ENCODE peak calls at places on chromosomes 13 and 19, in eight cellular contexts. V is ascending aorta; X is CD4-positive, CD25-positive, alpha-beta regulatory T cell; P is CD4-positive, alpha-beta memory T cell; B is gastrocnemius medialis; Y is hepatocyte; R is DND-41; U is cardiac muscle cell. G is an unnamed sample.

GRCh38 chr13:98083507-98083906 is 59.4 kb upstream of the FARP1 start:
- DNase-seq in B (no peak), X (no peak), Y (peak; percentile 11), R (no peak), V (no peak), P (no peak), U (no peak), G (no peak)

GRCh38 chr19:45200614-45201013 is 22.0 kb downstream of the BLOC1S3 start:
- DNase-seq in Y (no peak), X (no peak), B (no peak), V (no peak), U (peak; percentile 49), R (no peak), P (no peak), G (no peak)

GRCh38 chr13:75841905-75842304 is 205.8 kb downstream of the LMO7 start:
- DNase-seq in U (no peak), X (no peak), R (peak; percentile 55), P (no peak), Y (no peak), B (no peak), V (no peak), G (no peak)

GRCh38 chr19:43941209-43941608 is 6.1 kb upstream of the ZNF45 start:
- DNase-seq in R (no peak), P (no peak), X (no peak), V (no peak), B (no peak), Y (no peak), U (no peak), G (no peak)

GRCh38 chr19:4495471-4495870 is 22.8 kb downstream of the PLIN4 start:
- DNase-seq in B (no peak), X (no peak), U (no peak), V (no peak), Y (no peak), P (no peak), R (no peak), G (no peak)

GRCh38 chr13:46655727-46656180 is 102.8 kb downstream of the LRCH1 start:
- DNase-seq in B (no peak), P (no peak), U (peak; percentile 25), V (no peak), X (no peak), Y (no peak), R (no peak), G (no peak)

GRCh38 chr19:20999731-21000352 is 20.6 kb upstream of the ZNF430 start:
- DNase-seq in R (peak; percentile 97), P (peak; percentile 85), V (peak; percentile 88), U (peak; percentile 92), B (peak; percentile 69), Y (peak; percentile 93), X (peak; percentile 75), G (peak; percentile 79)

GRCh38 chr19:7833225-7834156 is 3.5 kb downstream of the EVI5L start:
- DNase-seq in R (no peak), B (no peak), U (no peak), P (no peak), V (no peak), Y (no peak), X (no peak), G (no peak)

GRCh38 chr19:15173746-15174404 is 26.9 kb downstream of the NOTCH3 start:
- DNase-seq in V (no peak), P (no peak), X (no peak), R (no peak), B (no peak), U (no peak), Y (no peak), G (no peak)

GRCh38 chr13:44576396-44577235 is 486 bp upstream of the TSC22D1 start:
- DNase-seq in B (no peak), X (peak; percentile 19), V (no peak), Y (peak; percentile 57), R (peak; percentile 42), P (peak; percentile 33), U (peak; percentile 52), G (peak; percentile 24)

GRCh38 chr19:48977061-48977460 is 12.0 kb downstream of the FTL start:
- DNase-seq in B (no peak), U (no peak), X (no peak), Y (no peak), P (no peak), V (no peak), R (no peak), G (no peak)

GRCh38 chr19:16441661-16442071 is 30.1 kb downstream of the EPS15L1 start:
- DNase-seq in P (peak; percentile 17), B (no peak), U (peak; percentile 65), R (no peak), X (no peak), Y (peak; percentile 48), V (no peak), G (no peak)

GRCh38 chr13:52794589-52794988 is 53.9 kb downstream of the PCDH8 start:
- DNase-seq in X (no peak), R (no peak), P (no peak), Y (no peak), V (no peak), B (no peak), U (no peak), G (no peak)

GRCh38 chr19:2552859-2553258 is 76.9 kb downstream of the GADD45B start:
- DNase-seq in Y (no peak), U (no peak), X (peak; percentile 35), V (no peak), P (peak; percentile 78), B (no peak), R (peak; percentile 80), G (peak; percentile 69)

GRCh38 chr13:44259045-44260042 is 114.3 kb upstream of the SERP2 start:
- DNase-seq in V (peak; percentile 84), Y (peak; percentile 19), B (peak; percentile 33), X (peak; percentile 40), R (peak; percentile 64), U (no peak), P (peak; percentile 38), G (peak; percentile 42)

DNA sequence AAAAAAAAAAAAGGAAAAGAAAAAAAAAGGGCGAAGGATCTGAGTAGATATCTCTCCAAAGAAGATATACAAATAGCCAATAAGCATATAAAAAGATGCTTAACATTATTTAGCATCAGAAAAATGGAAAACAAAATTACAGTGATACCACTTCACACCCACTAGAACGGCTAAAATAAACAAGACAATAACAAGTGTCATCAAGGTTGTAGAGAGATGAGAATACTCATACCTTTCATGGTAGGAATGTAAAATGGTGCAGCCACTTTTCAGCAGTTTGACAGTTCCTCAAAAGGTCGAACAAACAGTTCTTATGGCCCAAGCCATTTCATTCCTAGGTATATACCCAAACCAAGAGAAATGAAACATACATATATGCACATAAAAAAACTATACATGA is 33.5 kb downstream of the FOXO1 start:
- DNase-seq in X (no peak), Y (no peak), V (no peak), B (no peak), U (no peak), R (no peak), P (no peak), G (no peak)
- H3K4me1 ChIP-seq in X (peaks cover 90% of the 10 kb centered on the region), Y (peaks cover 6% of the 10 kb centered on the region), V (peaks cover 17% of the 10 kb centered on the region), B (peaks cover 72% of the 10 kb centered on the region), U (peaks cover 6% of the 10 kb centered on the region), R (no peaks in the 10 kb centered on the region), P (peaks cover 89% of the 10 kb centered on the region), G (peaks cover 68% of the 10 kb centered on the region)

DNA sequence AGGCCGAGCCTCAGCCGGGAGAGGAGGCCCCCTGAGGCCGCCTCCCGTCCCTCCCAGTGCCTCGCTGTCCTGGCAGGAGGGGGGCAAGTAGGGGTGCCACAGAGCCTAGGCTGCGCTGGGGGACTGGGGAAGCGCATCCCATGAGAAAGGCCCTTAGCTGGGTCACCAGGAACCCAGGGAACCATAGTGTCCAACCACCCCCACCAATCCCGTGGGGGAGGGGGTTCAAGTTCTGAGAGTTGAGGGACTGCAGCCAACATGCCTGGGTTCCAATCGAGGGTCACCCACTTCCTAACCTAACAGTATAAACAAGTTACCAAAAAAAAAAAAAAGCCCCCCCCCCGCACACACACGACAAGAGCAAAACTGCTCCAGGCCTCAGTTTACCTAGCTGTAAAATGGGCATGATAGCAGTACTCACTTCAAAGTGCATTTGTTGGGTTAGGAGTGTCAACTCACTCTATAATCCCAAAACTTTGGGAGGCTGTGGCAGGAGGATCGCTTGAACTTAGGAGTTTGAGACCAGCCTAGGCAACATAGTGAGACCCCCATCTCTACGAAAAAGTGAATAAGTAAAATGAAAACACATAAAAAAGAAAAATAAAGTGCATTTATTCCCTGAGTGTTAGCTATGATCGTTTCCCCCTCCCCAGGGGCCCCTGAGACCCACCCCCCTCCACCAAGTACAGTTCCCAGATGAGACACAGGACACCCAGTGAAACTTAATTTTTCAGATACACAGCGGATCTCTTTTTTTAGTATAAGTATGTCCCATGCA is 28.8 kb upstream of the NANOS3 start:
- DNase-seq in Y (no peak), P (no peak), V (no peak), U (no peak), X (no peak), R (no peak), B (no peak), G (no peak)
- H3K4me1 ChIP-seq in Y (peaks cover 68% of the 10 kb centered on the region), P (peaks cover 67% of the 10 kb centered on the region), V (peaks cover 71% of the 10 kb centered on the region), U (peaks cover 27% of the 10 kb centered on the region), X (peaks cover 63% of the 10 kb centered on the region), R (peaks cover 28% of the 10 kb centered on the region), B (peaks cover 48% of the 10 kb centered on the region), G (peaks cover 58% of the 10 kb centered on the region)

GRCh38 chr13:50131998-50132936 is 117.0 kb downstream of the KCNRG start:
- DNase-seq in X (no peak), Y (no peak), V (no peak), R (no peak), P (peak; percentile 32), U (peak; percentile 18), B (no peak), G (peak; percentile 44)
- H3K4me1 ChIP-seq in X (peaks cover 60% of the 10 kb centered on the region), Y (peaks cover 41% of the 10 kb centered on the region), V (peaks cover 21% of the 10 kb centered on the region), R (peaks cover 2% of the 10 kb centered on the region), P (peaks cover 59% of the 10 kb centered on the region), U (peaks cover 12% of the 10 kb centered on the region), B (peaks cover 3% of the 10 kb centered on the region), G (peaks cover 55% of the 10 kb centered on the region)

GRCh38 chr19:40411958-40412499 is 1.1 kb downstream of the PRX start:
- DNase-seq in U (no peak), P (no peak), Y (no peak), X (no peak), R (no peak), V (no peak), B (peak; percentile 38), G (no peak)
- H3K4me1 ChIP-seq in U (peaks cover 18% of the 10 kb centered on the region), P (peaks cover 14% of the 10 kb centered on the region), Y (peaks cover 7% of the 10 kb centered on the region), X (peaks cover 5% of the 10 kb centered on the region), R (no peaks in the 10 kb centered on the region), V (peaks cover 11% of the 10 kb centered on the region), B (peaks cover 23% of the 10 kb centered on the region), G (no peaks in the 10 kb centered on the region)